ENCODE peak calls at places on chromosome 4, in nine cellular contexts. K is iPS-NIHi11; J is CD4-positive, alpha-beta T cell; P is RPMI7951; A is spleen; E is iris pigment epithelial cell; X is memory B cell; L is endothelial cell; O is GM04504. G is an unnamed sample.

GRCh38 chr4:39348371-39349265 is 17.5 kb downstream of the RFC1 start:
- DNase-seq in L (no peak), X (no peak), P (peak), E (peak), O (no peak), K (no peak), J (no peak), A (no peak), G (no peak)

GRCh38 chr4:2441393-2442174 is 22.8 kb downstream of the CFAP99 start:
- DNase-seq in O (no peak), X (peak), A (peak), J (peak), E (peak), L (peak), K (peak), P (peak), G (peak)

GRCh38 chr4:170386974-170387373 is 297.2 kb upstream of the AADAT start:
- DNase-seq in E (peak), A (no peak), P (no peak), O (peak), L (no peak), K (no peak), X (no peak), J (no peak), G (no peak)

GRCh38 chr4:125847518-125847917 is 532.8 kb downstream of the FAT4 start:
- DNase-seq in J (no peak), L (no peak), P (no peak), O (no peak), A (no peak), E (no peak), K (no peak), X (no peak), G (no peak)

GRCh38 chr4:67468801-67469200 is 76.5 kb downstream of the CENPC start:
- DNase-seq in E (no peak), K (no peak), J (no peak), P (no peak), L (no peak), X (no peak), O (no peak), A (no peak), G (no peak)

GRCh38 chr4:26267087-26267486 is 53.7 kb upstream of the RBPJ start:
- DNase-seq in J (no peak), A (no peak), P (no peak), L (no peak), O (peak), X (no peak), K (no peak), E (no peak), G (no peak)

GRCh38 chr4:137116144-137116543 is 416.1 kb downstream of the PCDH18 start:
- DNase-seq in E (peak), K (no peak), L (no peak), P (no peak), A (no peak), O (no peak), J (no peak), X (no peak), G (no peak)

GRCh38 chr4:100823066-100823992 is 305.5 kb upstream of the EMCN start:
- DNase-seq in X (no peak), O (no peak), A (no peak), J (no peak), E (peak), P (peak), K (no peak), L (no peak), G (no peak)

GRCh38 chr4:77927991-77928925 is 65.6 kb downstream of the MRPL1 start:
- DNase-seq in P (peak), A (no peak), X (no peak), K (no peak), O (no peak), E (peak), J (no peak), L (no peak), G (no peak)

GRCh38 chr4:60724623-60725022 is 475.5 kb upstream of the ADGRL3 start:
- DNase-seq in O (peak), J (no peak), A (no peak), K (peak), P (peak), L (no peak), X (no peak), E (peak), G (peak)